ENCODE peak calls at places on chromosomes 12 and 14, in six cellular contexts. T, V, P, Z, H and O are unnamed samples.

GRCh38 chr12:123996581-123996980 is 23.6 kb downstream of the ZNF664 start:
- DNase-seq in T (no peak), V (no peak), P (no peak), Z (peak), H (no peak), O (no peak)

GRCh38 chr14:22418631-22419030 is 170.4 kb downstream of the DAD1 start:
- DNase-seq in T (no peak), V (no peak), P (no peak), Z (no peak), H (no peak), O (no peak)

GRCh38 chr14:74552623-74553022 is 59.1 kb downstream of the ISCA2 start:
- DNase-seq in T (no peak), V (no peak), P (peak), Z (no peak), H (no peak), O (no peak)

GRCh38 chr12:109840349-109841073 is 7.3 kb upstream of the TRPV4 start:
- DNase-seq in T (peak), V (peak), P (no peak), Z (no peak), H (peak), O (no peak)

GRCh38 chr12:100593490-100593889 is 20.0 kb downstream of the GAS2L3 start:
- DNase-seq in T (no peak), V (no peak), P (peak), Z (no peak), H (no peak), O (no peak)

GRCh38 chr14:66092748-66093147 is 393.4 kb upstream of the CCDC196 start:
- DNase-seq in T (no peak), V (no peak), P (no peak), Z (no peak), H (no peak), O (no peak)

GRCh38 chr14:31954991-31955390 is 122.1 kb upstream of the ARHGAP5 start:
- DNase-seq in T (no peak), V (no peak), P (no peak), Z (no peak), H (no peak), O (no peak)

GRCh38 chr12:109718390-109718789 is 4.8 kb downstream of the FAM222A start:
- DNase-seq in T (no peak), V (no peak), P (no peak), Z (peak), H (no peak), O (no peak)

GRCh38 chr12:68180792-68181744 is 21.5 kb upstream of the IFNG start:
- DNase-seq in T (peak), V (no peak), P (no peak), Z (no peak), H (no peak), O (no peak)

GRCh38 chr12:132597333-132598283 is 12.8 kb downstream of the LRCOL1 start:
- DNase-seq in T (peak), V (no peak), P (peak), Z (no peak), H (no peak), O (no peak)

GRCh38 chr12:48978291-48978740 is at the start of gene WNT1:
- DNase-seq in T (no peak), V (no peak), P (no peak), Z (no peak), H (no peak), O (no peak)

GRCh38 chr14:65850429-65851145 is 438.1 kb downstream of the FUT8 start:
- DNase-seq in T (no peak), V (no peak), P (no peak), Z (no peak), H (no peak), O (peak)

GRCh38 chr12:89494411-89495231 is 30.0 kb downstream of the GALNT4 start:
- DNase-seq in T (no peak), V (no peak), P (no peak), Z (no peak), H (no peak), O (peak)

GRCh38 chr12:111767362-111768158 is 827 bp downstream of the ALDH2 start:
- DNase-seq in T (no peak), V (no peak), P (peak), Z (no peak), H (no peak), O (no peak)

GRCh38 chr14:68807987-68808386 is 15.1 kb upstream of the ZFP36L1 start:
- DNase-seq in T (no peak), V (no peak), P (no peak), Z (no peak), H (no peak), O (no peak)

GRCh38 chr12:122978507-122978955 is 1.9 kb upstream of the ARL6IP4 start:
- DNase-seq in T (no peak), V (no peak), P (no peak), Z (no peak), H (no peak), O (no peak)

GRCh38 chr12:43599066-43599465 is 47.1 kb upstream of the ADAMTS20 start:
- DNase-seq in T (no peak), V (no peak), P (no peak), Z (no peak), H (no peak), O (no peak)

GRCh38 chr12:23399402-23399933 is 550.0 kb downstream of the SOX5 start:
- DNase-seq in T (no peak), V (no peak), P (no peak), Z (no peak), H (no peak), O (no peak)

GRCh38 chr12:39835517-39836489 is 216.2 kb upstream of the ABCD2 start:
- DNase-seq in T (no peak), V (no peak), P (no peak), Z (no peak), H (no peak), O (no peak)

GRCh38 chr12:104859144-104859543 is 98.9 kb downstream of the SLC41A2 start:
- DNase-seq in T (no peak), V (no peak), P (peak), Z (no peak), H (no peak), O (no peak)

GRCh38 chr12:8849785-8850184 is 27.4 kb downstream of the A2ML1 start:
- DNase-seq in T (no peak), V (no peak), P (no peak), Z (no peak), H (no peak), O (no peak)

GRCh38 chr12:3117144-3117581 is 40.0 kb downstream of the TSPAN9 start:
- DNase-seq in T (no peak), V (no peak), P (peak), Z (no peak), H (no peak), O (no peak)

GRCh38 chr12:79933580-79934264 is 1.2 kb downstream of the PPP1R12A start:
- DNase-seq in T (no peak), V (no peak), P (peak), Z (no peak), H (no peak), O (peak)

GRCh38 chr12:43805149-43805856 is 814 bp downstream of the TWF1 start:
- DNase-seq in T (no peak), V (no peak), P (no peak), Z (no peak), H (peak), O (no peak)

GRCh38 chr12:11839093-11839641 is 189.7 kb downstream of the ETV6 start:
- DNase-seq in T (peak), V (no peak), P (no peak), Z (no peak), H (peak), O (no peak)

GRCh38 chr12:65800928-65801327 is 23.4 kb upstream of the HMGA2 start:
- DNase-seq in T (no peak), V (no peak), P (no peak), Z (no peak), H (no peak), O (no peak)

GRCh38 chr12:105084251-105085250 is at the start of gene ALDH1L2:
- DNase-seq in T (peak), V (peak), P (peak), Z (peak), H (peak), O (peak)

GRCh38 chr14:93065272-93065730 is 50.4 kb downstream of the ITPK1 start:
- DNase-seq in T (no peak), V (no peak), P (no peak), Z (no peak), H (no peak), O (no peak)

GRCh38 chr14:64717870-64718269 is 13.6 kb downstream of the PLEKHG3 start:
- DNase-seq in T (no peak), V (no peak), P (no peak), Z (peak), H (no peak), O (no peak)

GRCh38 chr12:77299910-77300772 is 234.8 kb upstream of the E2F7 start:
- DNase-seq in T (no peak), V (no peak), P (peak), Z (no peak), H (no peak), O (no peak)

GRCh38 chr12:59452746-59453145 is 143.1 kb upstream of the SLC16A7 start:
- DNase-seq in T (no peak), V (no peak), P (no peak), Z (no peak), H (no peak), O (no peak)

GRCh38 chr14:64580451-64580850 is 30.7 kb downstream of the PPP1R36 start:
- DNase-seq in T (no peak), V (no peak), P (peak), Z (no peak), H (no peak), O (no peak)

GRCh38 chr14:94145902-94146527 is 16.6 kb upstream of the IFI27L2 start:
- DNase-seq in T (peak), V (no peak), P (no peak), Z (no peak), H (peak), O (no peak)